ENCODE peak calls at places on chromosomes 1 and 21, in seven cellular contexts. J is IMR-90, O is H1, L is HepG2, N is adrenal gland, K is NB4, I is right lobe of liver. C is an unnamed sample.

GRCh38 chr1:40593449-40594186 is 62.2 kb downstream of the ZNF684 start:
- DNase-seq in L (no peak), K (peak; percentile 59), O (no peak), N (no peak), J (no peak), I (no peak), C (peak; percentile 54)

GRCh38 chr1:26127235-26128163 is 15.9 kb downstream of the PDIK1L start:
- DNase-seq in L (no peak), O (no peak), I (no peak), J (no peak), N (no peak), K (peak; percentile 47), C (no peak)

GRCh38 chr1:41447995-41448770 is 36.3 kb downstream of the EDN2 start:
- DNase-seq in K (no peak), N (no peak), J (no peak), L (no peak), I (no peak), O (no peak), C (no peak)

GRCh38 chr21:31173881-31174555 is 135.7 kb upstream of the KRTAP19-8 start:
- DNase-seq in L (no peak), N (peak; percentile 51), O (no peak), J (no peak), I (peak; percentile 67), K (no peak), C (peak; percentile 33)

GRCh38 chr1:199033709-199034108 is 394.9 kb downstream of the PTPRC start:
- DNase-seq in I (no peak), O (no peak), J (no peak), N (no peak), L (no peak), K (no peak), C (no peak)

GRCh38 chr1:6423321-6423999 is 1.1 kb upstream of the ESPN start:
- DNase-seq in J (no peak), O (peak; percentile 57), N (peak; percentile 64), I (no peak), K (peak; percentile 65), L (no peak), C (no peak)

GRCh38 chr1:9120312-9120958 is 8.5 kb downstream of the GPR157 start:
- DNase-seq in O (no peak), K (peak; percentile 41), N (no peak), L (no peak), J (no peak), I (peak; percentile 40), C (no peak)

GRCh38 chr1:6205849-6206845 is at the start of gene RNF207:
- DNase-seq in J (peak; percentile 47), L (peak; percentile 77), O (no peak), K (peak; percentile 59), N (peak; percentile 50), I (peak; percentile 85), C (no peak)

GRCh38 chr1:44839561-44839960 is 3.5 kb downstream of the PTCH2 start:
- DNase-seq in L (no peak), K (no peak), O (no peak), N (no peak), I (no peak), J (no peak), C (no peak)

GRCh38 chr1:180501865-180502360 is 464 bp downstream of the ACBD6 start:
- DNase-seq in K (no peak), I (no peak), N (no peak), L (no peak), O (peak; percentile 44), J (no peak), C (no peak)

GRCh38 chr1:214551436-214552173 is at the start of gene PTPN14:
- DNase-seq in L (peak; percentile 82), K (peak; percentile 55), N (peak; percentile 92), J (peak; percentile 96), I (peak; percentile 76), O (peak; percentile 88), C (peak; percentile 76)

GRCh38 chr1:17671314-17671705 is 83.8 kb upstream of the ACTL8 start:
- DNase-seq in N (no peak), I (no peak), K (no peak), J (no peak), O (no peak), L (no peak), C (no peak)

GRCh38 chr21:15614757-15615156 is 115.0 kb upstream of the USP25 start:
- DNase-seq in K (no peak), I (no peak), L (no peak), N (no peak), J (no peak), O (no peak), C (no peak)

GRCh38 chr1:117210831-117211261 is at the start of gene VTCN1:
- DNase-seq in O (no peak), L (no peak), K (no peak), J (no peak), N (no peak), I (no peak), C (no peak)

GRCh38 chr1:246067432-246068021 is 439.6 kb downstream of the SMYD3 start:
- DNase-seq in O (no peak), I (no peak), N (no peak), K (no peak), J (peak; percentile 54), L (no peak), C (no peak)

GRCh38 chr1:225882008-225882698 is at the start of gene TMEM63A:
- DNase-seq in K (peak; percentile 90), L (peak; percentile 82), O (peak; percentile 75), J (peak; percentile 76), I (peak; percentile 94), N (peak; percentile 95), C (peak; percentile 98)

GRCh38 chr1:62687903-62688686 is at the start of gene DOCK7:
- DNase-seq in J (peak; percentile 74), L (peak; percentile 48), O (peak; percentile 56), N (peak; percentile 66), I (peak; percentile 86), K (peak; percentile 75), C (peak; percentile 95)

GRCh38 chr1:25568090-25568833 is 24.9 kb downstream of the LDLRAP1 start:
- DNase-seq in O (peak; percentile 70), K (no peak), N (peak; percentile 69), I (no peak), J (peak; percentile 63), L (no peak), C (peak; percentile 43)

GRCh38 chr1:5576111-5577065 is 415.8 kb downstream of the NPHP4 start:
- DNase-seq in I (no peak), K (no peak), L (no peak), J (no peak), N (no peak), O (no peak), C (no peak)

GRCh38 chr1:158208717-158209116 is 28.0 kb downstream of the CD1D start:
- DNase-seq in K (no peak), O (no peak), I (no peak), J (no peak), N (no peak), L (no peak), C (no peak)

GRCh38 chr1:87170151-87170550 is 158.5 kb upstream of the LMO4 start:
- DNase-seq in K (no peak), I (no peak), O (no peak), J (peak; percentile 49), L (no peak), N (no peak), C (no peak)
- H3K4me3 ChIP-seq in K (no peak overlapping the region), I (no peak overlapping the region), O (no peak overlapping the region), J (no peak overlapping the region), L (no peak overlapping the region), N (no peak overlapping the region), C (no peak overlapping the region)

DNA sequence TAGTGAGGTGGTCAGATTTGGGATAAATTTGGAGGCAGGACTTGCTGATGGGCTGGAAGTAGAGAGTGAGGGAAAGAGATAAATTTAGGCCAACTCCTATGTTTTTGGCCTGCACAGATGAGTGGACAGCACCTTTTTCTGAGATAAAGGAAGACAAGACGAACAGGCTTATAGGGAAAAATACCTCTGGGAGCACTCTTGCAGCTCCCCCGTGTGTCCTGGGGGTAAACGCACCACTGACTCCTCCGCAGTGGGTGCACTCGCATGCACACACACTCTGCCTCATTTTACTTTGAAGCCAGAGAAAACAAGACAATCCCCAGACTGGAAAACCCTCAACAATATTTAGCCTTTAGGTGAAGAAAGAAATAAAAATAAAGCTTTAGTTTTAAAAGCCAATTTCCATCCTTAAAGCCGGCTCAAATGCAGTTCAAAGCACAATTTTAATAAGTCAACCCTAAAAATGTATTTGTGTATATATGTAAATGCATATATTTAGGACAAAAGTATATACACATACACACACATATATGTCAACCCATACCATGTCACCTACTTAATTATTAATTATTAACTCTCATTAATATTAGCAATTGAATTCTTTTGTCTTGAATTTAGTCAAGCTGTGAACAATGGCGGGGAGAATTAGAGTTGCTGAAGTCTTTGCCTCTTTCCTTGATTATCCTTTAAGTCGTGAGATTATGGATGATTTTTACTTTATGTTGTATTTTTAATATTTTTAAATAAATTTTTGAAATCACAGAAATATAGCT is 341.8 kb downstream of the ZNF326 start:
- DNase-seq in L (no peak), N (no peak), O (no peak), K (no peak), I (no peak), J (no peak), C (no peak)
- TF ChIP-seq CTCF in L (no peak), N (no peak), O (peak; percentile 32), K (no peak), I (no peak), J (no peak), C (no peak)

GRCh38 chr1:1517973-1518620 is 6.1 kb downstream of the ATAD3A start:
- DNase-seq in O (no peak), N (no peak), K (no peak), J (no peak), I (peak; percentile 57), L (no peak), C (no peak)
- TF ChIP-seq POLR2A in O (no peak), N (no peak), K (no peak), J (no peak), I (no peak), L (no peak), C (no peak)

GRCh38 chr1:23977854-23978191 is 2.3 kb downstream of the SRSF10 start:
- DNase-seq in J (no peak), I (no peak), L (no peak), O (no peak), K (no peak), N (no peak), C (no peak)

GRCh38 chr1:23979387-23980005 is 631 bp downstream of the SRSF10 start:
- DNase-seq in K (no peak), L (no peak), I (no peak), J (no peak), O (no peak), N (no peak), C (no peak)

GRCh38 chr1:23980006-23980724 is at the start of gene SRSF10:
- DNase-seq in O (peak; percentile 99), K (peak; percentile 99), I (peak; percentile 99), J (peak; percentile 99), N (peak; percentile 98), L (peak; percentile 95), C (peak; percentile 97)

GRCh38 chr1:23978825-23979224 is 1.3 kb downstream of the SRSF10 start:
- DNase-seq in J (no peak), O (no peak), N (no peak), K (no peak), I (no peak), L (no peak), C (no peak)

DNA sequence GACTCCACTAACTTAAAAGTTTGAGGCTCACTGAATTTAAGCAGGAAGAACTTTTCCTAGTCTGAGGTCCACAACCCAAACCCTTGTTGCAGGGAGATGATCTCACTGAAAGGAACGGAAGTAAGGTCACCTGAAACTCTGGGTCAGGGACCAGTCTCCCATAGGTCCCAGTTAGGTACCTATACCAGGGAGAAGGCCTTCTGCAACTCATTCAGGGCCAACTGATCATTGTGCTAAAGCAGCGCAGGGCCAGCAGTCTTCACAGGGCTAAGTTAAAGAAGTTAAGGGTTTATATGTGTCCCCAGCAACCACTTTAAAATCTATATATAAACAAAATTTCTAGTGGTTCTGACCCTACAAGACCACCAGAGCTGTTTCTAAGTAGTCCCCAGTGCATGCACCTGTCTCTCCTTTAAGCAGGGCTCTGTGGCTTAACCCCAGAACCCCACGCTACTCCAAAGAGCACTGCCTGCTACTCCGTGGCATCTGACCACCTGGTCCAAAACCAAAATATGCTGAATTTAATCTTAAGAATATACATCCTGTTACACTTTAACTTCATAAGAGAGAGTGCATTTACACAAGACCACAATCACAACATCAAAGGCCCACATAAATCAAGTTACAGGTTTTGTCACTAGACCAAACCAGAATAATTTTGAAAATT is 2.8 kb downstream of the SRSF10 start:
- DNase-seq in N (no peak), J (no peak), K (no peak), I (no peak), L (no peak), O (no peak), C (no peak)
- H3K4me3 ChIP-seq in N (peak overlapping the region; percentile 27), J (no peak overlapping the region), K (peak overlapping the region; percentile 91), I (no peak overlapping the region), L (peak overlapping the region; percentile 91), O (no peak overlapping the region), C (no peak overlapping the region)